ENCODE peak calls at places on chromosomes 2 and 18, in seven cellular contexts. X, V, N, J, A, R and F are unnamed samples.

GRCh38 chr2:179129574-179130238 is 79.8 kb upstream of the CCDC141 start:
- DNase-seq in X (peak; percentile 12), V (peak; percentile 3), N (no peak), J (peak; percentile 10), A (peak; percentile 47), R (peak; percentile 10), F (peak; percentile 42)

GRCh38 chr18:47911877-47912276 is 18.6 kb downstream of the SMAD2 start:
- DNase-seq in X (peak; percentile 40), V (no peak), N (no peak), J (no peak), A (no peak), R (no peak), F (no peak)

GRCh38 chr18:9653390-9653789 is 39.0 kb upstream of the PPP4R1 start:
- DNase-seq in X (no peak), V (no peak), N (no peak), J (no peak), A (peak; percentile 28), R (no peak), F (no peak)

GRCh38 chr2:106575955-106576354 is 88.8 kb downstream of the CD8B2 start:
- DNase-seq in X (peak; percentile 56), V (peak; percentile 67), N (no peak), J (peak; percentile 56), A (no peak), R (no peak), F (no peak)

GRCh38 chr2:25204190-25204838 is 35.9 kb upstream of the POMC start:
- DNase-seq in X (no peak), V (no peak), N (no peak), J (no peak), A (no peak), R (no peak), F (no peak)

GRCh38 chr2:53450885-53451284 is 316.7 kb upstream of the CHAC2 start:
- DNase-seq in X (no peak), V (no peak), N (no peak), J (no peak), A (no peak), R (no peak), F (no peak)

GRCh38 chr2:67938053-67938452 is 124.8 kb downstream of the C1D start:
- DNase-seq in X (no peak), V (no peak), N (peak; percentile 48), J (no peak), A (no peak), R (no peak), F (no peak)

GRCh38 chr18:79524181-79525078 is 128.7 kb downstream of the NFATC1 start:
- DNase-seq in X (no peak), V (no peak), N (no peak), J (no peak), A (peak; percentile 69), R (no peak), F (peak; percentile 28)

GRCh38 chr2:192499476-192499875 is 304.7 kb upstream of the TMEFF2 start:
- DNase-seq in X (no peak), V (peak; percentile 73), N (peak; percentile 51), J (no peak), A (no peak), R (no peak), F (no peak)

GRCh38 chr2:186518945-186519344 is 32.9 kb downstream of the ZC3H15 start:
- DNase-seq in X (no peak), V (peak; percentile 90), N (no peak), J (peak; percentile 67), A (no peak), R (peak; percentile 51), F (no peak)

GRCh38 chr2:17667898-17668297 is 85.7 kb downstream of the SMC6 start:
- DNase-seq in X (no peak), V (no peak), N (no peak), J (no peak), A (no peak), R (no peak), F (no peak)

GRCh38 chr18:76452357-76452756 is 42.7 kb downstream of the ZNF516 start:
- DNase-seq in X (no peak), V (peak; percentile 75), N (no peak), J (peak; percentile 67), A (no peak), R (no peak), F (no peak)

GRCh38 chr2:79576431-79576830 is 63.6 kb downstream of the CTNNA2 start:
- DNase-seq in X (no peak), V (no peak), N (no peak), J (no peak), A (no peak), R (no peak), F (no peak)

GRCh38 chr2:240423788-240424191 is 11.7 kb upstream of the GPC1 start:
- DNase-seq in X (no peak), V (no peak), N (no peak), J (no peak), A (no peak), R (no peak), F (no peak)

GRCh38 chr2:83650897-83651296 is 808.2 kb downstream of the SUCLG1 start:
- DNase-seq in X (no peak), V (peak; percentile 3), N (no peak), J (no peak), A (no peak), R (no peak), F (no peak)

GRCh38 chr2:74507926-74508520 is 528 bp upstream of the PCGF1 start:
- DNase-seq in X (peak; percentile 69), V (peak; percentile 43), N (no peak), J (peak; percentile 38), A (no peak), R (no peak), F (no peak)

GRCh38 chr2:72793798-72794447 is 31.9 kb downstream of the EXOC6B start:
- DNase-seq in X (no peak), V (peak; percentile 34), N (no peak), J (peak; percentile 37), A (no peak), R (peak; percentile 16), F (no peak)

GRCh38 chr2:47288864-47289263 is 114.1 kb upstream of the MSH2 start:
- DNase-seq in X (no peak), V (peak; percentile 95), N (peak; percentile 79), J (peak; percentile 94), A (no peak), R (peak; percentile 63), F (no peak)

GRCh38 chr2:74577448-74577847 is 22.9 kb downstream of the DOK1 start:
- DNase-seq in X (no peak), V (no peak), N (no peak), J (peak; percentile 64), A (peak; percentile 72), R (no peak), F (no peak)

GRCh38 chr18:459801-460200 is 40.7 kb downstream of the COLEC12 start:
- DNase-seq in X (no peak), V (no peak), N (no peak), J (no peak), A (no peak), R (no peak), F (no peak)

GRCh38 chr18:457120-457519 is 43.4 kb downstream of the COLEC12 start:
- DNase-seq in X (peak; percentile 58), V (peak; percentile 35), N (no peak), J (peak; percentile 70), A (no peak), R (no peak), F (peak; percentile 79)

GRCh38 chr18:457533-457932 is 43.0 kb downstream of the COLEC12 start:
- DNase-seq in X (peak; percentile 13), V (no peak), N (no peak), J (peak; percentile 48), A (no peak), R (no peak), F (no peak)

GRCh38 chr18:456361-456821 is 44.1 kb downstream of the COLEC12 start:
- DNase-seq in X (peak; percentile 28), V (no peak), N (no peak), J (peak; percentile 43), A (no peak), R (no peak), F (no peak)

GRCh38 chr18:458016-458415 is 42.5 kb downstream of the COLEC12 start:
- DNase-seq in X (no peak), V (no peak), N (no peak), J (no peak), A (no peak), R (no peak), F (no peak)
- H3K4me2 ChIP-seq in X (peak overlapping the region; percentile 59), V (peak overlapping the region; percentile 70), N (no peak overlapping the region), J (peak overlapping the region; percentile 74), A (no peak overlapping the region), R (no peak overlapping the region), F (peak overlapping the region; percentile 56)

GRCh38 chr2:222904557-222905258 is 43.9 kb downstream of the ACSL3 start:
- DNase-seq in X (no peak), V (peak; percentile 95), N (peak; percentile 20), J (peak; percentile 97), A (no peak), R (no peak), F (no peak)

GRCh38 chr2:222912117-222912516 is 51.3 kb downstream of the ACSL3 start:
- DNase-seq in X (no peak), V (no peak), N (no peak), J (peak; percentile 46), A (peak; percentile 97), R (no peak), F (peak; percentile 97)

GRCh38 chr2:222909276-222909675 is 48.4 kb downstream of the ACSL3 start:
- DNase-seq in X (no peak), V (no peak), N (no peak), J (no peak), A (no peak), R (no peak), F (no peak)

GRCh38 chr2:222907048-222907447 is 46.2 kb downstream of the ACSL3 start:
- DNase-seq in X (no peak), V (no peak), N (no peak), J (no peak), A (no peak), R (no peak), F (no peak)

GRCh38 chr2:222907790-222908431 is 47.1 kb downstream of the ACSL3 start:
- DNase-seq in X (no peak), V (peak; percentile 75), N (no peak), J (peak; percentile 83), A (no peak), R (no peak), F (no peak)
- H3K4me2 ChIP-seq in X (no peak overlapping the region), V (peak overlapping the region; percentile 4), N (no peak overlapping the region), J (peak overlapping the region; percentile 33), A (peak overlapping the region; percentile 97), R (no peak overlapping the region), F (no peak overlapping the region)

GRCh38 chr2:219626540-219626939 is 890 bp upstream of the SLC4A3 start:
- DNase-seq in X (no peak), V (no peak), N (no peak), J (no peak), A (no peak), R (no peak), F (no peak)
- H3K4me2 ChIP-seq in X (peak overlapping the region; percentile 98), V (no peak overlapping the region), N (peak overlapping the region; percentile 83), J (no peak overlapping the region), A (no peak overlapping the region), R (no peak overlapping the region), F (no peak overlapping the region)

DNA sequence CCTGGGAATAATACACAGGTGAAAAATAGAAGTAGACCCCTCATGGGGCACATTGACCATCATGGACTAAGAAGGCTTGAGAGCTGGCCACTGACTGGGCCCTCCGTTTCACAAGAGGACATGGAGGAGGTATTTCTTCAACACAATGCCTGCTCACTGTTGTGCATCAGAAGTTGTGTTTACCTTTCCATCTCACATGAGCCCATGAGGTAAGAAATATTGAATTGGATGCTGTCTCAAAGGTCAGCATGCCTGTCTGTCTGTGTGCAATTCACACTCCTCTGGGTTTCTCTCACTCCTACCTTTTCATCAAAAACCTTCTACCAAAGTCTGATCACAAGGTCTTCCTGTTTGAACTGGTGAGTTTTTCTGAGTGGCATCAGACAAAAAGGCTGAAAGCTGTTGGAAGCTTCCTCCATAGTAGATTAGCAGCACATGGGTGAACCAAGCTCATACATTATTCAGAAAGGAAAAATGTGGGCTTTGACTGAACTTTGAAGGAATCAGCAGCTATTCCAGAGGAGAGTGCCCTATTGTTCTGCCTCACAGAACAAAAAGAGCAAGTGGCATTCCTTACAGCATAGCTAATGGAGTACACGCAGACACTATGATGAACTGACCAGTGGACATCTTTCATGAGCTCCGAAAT is 143.2 kb upstream of the RND3 start:
- DNase-seq in X (peak; percentile 45), V (peak; percentile 94), N (no peak), J (peak; percentile 32), A (no peak), R (no peak), F (no peak)
- H3K4me2 ChIP-seq in X (no peak overlapping the region), V (no peak overlapping the region), N (no peak overlapping the region), J (no peak overlapping the region), A (no peak overlapping the region), R (no peak overlapping the region), F (no peak overlapping the region)